ENCODE peak calls at places on chromosomes 12 and 14, in five cellular contexts. W is activated T-helper 1 cell treated with anti-CD3 and anti-CD28 coated beads, Interleukin-2, amount 50 U/mL, for 16 hours; K is EL; C is COR-L47; T is NCI-H1105. Q is an unnamed sample.

GRCh38 chr12:53224897-53225634 is 6.9 kb downstream of the RARG start:
- DNase-seq in W (no peak), K (no peak), C (no peak), T (no peak), Q (no peak)

GRCh38 chr14:59086241-59086899 is 102.1 kb upstream of the DAAM1 start:
- DNase-seq in W (no peak), K (no peak), C (no peak), T (no peak), Q (no peak)

GRCh38 chr12:75720807-75721206 is 209.4 kb upstream of the KRR1 start:
- DNase-seq in W (no peak), K (no peak), C (no peak), T (peak; percentile 46), Q (peak; percentile 45)

GRCh38 chr12:56521590-56522371 is at the start of gene RBMS2:
- DNase-seq in W (peak; percentile 5), K (peak; percentile 94), C (peak; percentile 13), T (peak; percentile 48), Q (peak; percentile 44)

GRCh38 chr12:50222275-50222783 is 55.2 kb upstream of the CERS5 start:
- DNase-seq in W (no peak), K (peak; percentile 94), C (no peak), T (no peak), Q (peak; percentile 55)

GRCh38 chr14:91254456-91254855 is 10.0 kb upstream of the GPR68 start:
- DNase-seq in W (no peak), K (no peak), C (no peak), T (no peak), Q (no peak)

GRCh38 chr12:26621932-26622331 is 211.1 kb downstream of the ITPR2 start:
- DNase-seq in W (no peak), K (no peak), C (no peak), T (no peak), Q (no peak)

GRCh38 chr14:101191086-101191881 is 287.8 kb upstream of the RTL1 start:
- DNase-seq in W (no peak), K (no peak), C (no peak), T (no peak), Q (no peak)

GRCh38 chr12:52350786-52351185 is 16.5 kb downstream of the KRT85 start:
- DNase-seq in W (no peak), K (no peak), C (no peak), T (no peak), Q (no peak)

GRCh38 chr14:37170993-37171392 is 1.4 kb downstream of the SLC25A21 start:
- DNase-seq in W (no peak), K (no peak), C (no peak), T (no peak), Q (no peak)

GRCh38 chr12:109464642-109465351 is 12.3 kb downstream of the KCTD10 start:
- DNase-seq in W (no peak), K (no peak), C (no peak), T (peak; percentile 13), Q (no peak)

GRCh38 chr12:110689002-110689600 is at the start of gene HVCN1:
- DNase-seq in W (peak; percentile 29), K (peak; percentile 53), C (no peak), T (no peak), Q (no peak)

GRCh38 chr12:11861864-11862600 is 208.7 kb upstream of the BCL2L14 start:
- DNase-seq in W (no peak), K (no peak), C (no peak), T (no peak), Q (no peak)

GRCh38 chr14:103504991-103505565 is 17.6 kb downstream of the CKB start:
- DNase-seq in W (no peak), K (no peak), C (no peak), T (no peak), Q (no peak)